ENCODE peak calls at places on chromosome 3, in seven cellular contexts. Z is tibial nerve; Q is astrocyte; N is aorta; P is OCI-LY7; S is endodermal cell; O is CD4-positive, alpha-beta T cell. U is an unnamed sample.

GRCh38 chr3:156478931-156479330 is 76.0 kb downstream of the SSR3 start:
- DNase-seq in N (no peak), Z (no peak), Q (no peak), O (no peak), S (no peak), P (no peak), U (no peak)

GRCh38 chr3:185896565-185896964 is 41.2 kb downstream of the TRA2B start:
- DNase-seq in Q (no peak), S (no peak), Z (no peak), P (no peak), N (no peak), O (no peak), U (no peak)

GRCh38 chr3:191500892-191501291 is 39.9 kb downstream of the PYDC2 start:
- DNase-seq in N (no peak), Z (no peak), O (no peak), S (no peak), Q (no peak), P (no peak), U (no peak)

GRCh38 chr3:41060106-41060505 is 139.2 kb upstream of the CTNNB1 start:
- DNase-seq in O (no peak), P (no peak), S (no peak), Q (no peak), Z (no peak), N (no peak), U (no peak)

GRCh38 chr3:72847282-72847681 is 963 bp downstream of the SHQ1 start:
- DNase-seq in P (peak; percentile 7), O (no peak), S (no peak), N (no peak), Z (no peak), Q (no peak), U (no peak)

GRCh38 chr3:186209810-186210752 is 101.2 kb upstream of the ETV5 start:
- DNase-seq in N (peak; percentile 70), Z (peak; percentile 35), S (peak; percentile 83), Q (peak; percentile 77), P (peak; percentile 46), O (no peak), U (peak; percentile 29)

GRCh38 chr3:9175421-9175820 is 74.0 kb downstream of the SRGAP3 start:
- DNase-seq in P (no peak), O (no peak), Z (no peak), S (no peak), Q (peak; percentile 20), N (no peak), U (no peak)

GRCh38 chr3:155018621-155019330 is 61.3 kb upstream of the MME start:
- DNase-seq in O (no peak), Q (no peak), P (peak; percentile 19), Z (no peak), S (no peak), N (no peak), U (no peak)

GRCh38 chr3:172177046-172177445 is 137.7 kb downstream of the FNDC3B start:
- DNase-seq in N (no peak), S (no peak), Q (peak; percentile 83), O (no peak), Z (no peak), P (no peak), U (no peak)

GRCh38 chr3:114449271-114450007 is 155.6 kb downstream of the TIGIT start:
- DNase-seq in N (no peak), O (no peak), Z (no peak), Q (no peak), P (peak; percentile 11), S (no peak), U (no peak)

GRCh38 chr3:143901105-143901504 is 52.8 kb upstream of the SLC9A9 start:
- DNase-seq in P (no peak), Z (no peak), O (no peak), N (no peak), Q (peak; percentile 76), S (no peak), U (no peak)

GRCh38 chr3:1962531-1963090 is 136.1 kb upstream of the CNTN4 start:
- DNase-seq in S (no peak), P (no peak), O (no peak), N (no peak), Z (no peak), Q (no peak), U (no peak)

GRCh38 chr3:75737831-75738493 is 47.4 kb downstream of the ZNF717 start:
- DNase-seq in S (no peak), Z (no peak), P (no peak), Q (peak; percentile 26), O (no peak), N (no peak), U (no peak)

GRCh38 chr3:153768559-153769469 is 352.4 kb upstream of the ARHGEF26 start:
- DNase-seq in Q (peak; percentile 39), P (peak; percentile 84), N (no peak), S (peak; percentile 77), O (peak; percentile 30), Z (no peak), U (peak; percentile 56)

GRCh38 chr3:39107056-39107873 is at the start of the genes GORASP1 and TTC21A:
- DNase-seq in P (peak; percentile 76), Q (peak; percentile 85), Z (peak; percentile 78), S (peak; percentile 93), N (peak; percentile 95), O (peak; percentile 46), U (peak; percentile 93)

GRCh38 chr3:14537590-14538450 is 2.3 kb downstream of the GRIP2 start:
- DNase-seq in S (peak; percentile 82), O (no peak), Q (no peak), P (peak; percentile 7), Z (no peak), N (peak; percentile 28), U (no peak)

DNA sequence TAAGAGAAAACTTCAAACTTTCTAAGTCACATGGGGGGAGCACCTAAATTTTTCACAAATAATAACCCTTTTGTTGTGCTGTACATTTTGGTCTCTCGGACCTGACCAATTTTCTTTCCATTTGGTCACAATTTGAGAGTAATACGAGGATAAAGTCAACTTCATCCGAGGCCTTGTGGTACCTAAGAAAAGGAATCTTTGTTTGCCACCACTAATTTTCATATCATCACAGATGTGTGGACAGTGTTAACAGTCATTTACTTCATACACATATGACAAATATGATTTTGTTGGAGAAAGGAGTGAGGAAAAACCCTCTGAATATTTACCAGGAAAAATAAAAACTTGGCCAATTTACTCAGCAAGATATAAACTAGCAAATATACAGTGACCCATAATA is 40.8 kb downstream of the VGLL4 start:
- DNase-seq in Q (no peak), P (peak; percentile 23), Z (no peak), O (no peak), S (no peak), N (no peak), U (no peak)
- H3K27ac ChIP-seq in Q (peak overlapping the region; percentile 93), P (peak overlapping the region; percentile 91), Z (peak overlapping the region; percentile 55), O (no peak overlapping the region), S (peak overlapping the region; percentile 22), N (peak overlapping the region; percentile 46), U (no peak overlapping the region)

GRCh38 chr3:184895350-184895749 is 83.4 kb downstream of the VPS8 start:
- DNase-seq in N (no peak), O (no peak), P (no peak), Z (no peak), Q (no peak), S (no peak), U (no peak)

GRCh38 chr3:184884359-184885017 is 72.5 kb downstream of the VPS8 start:
- DNase-seq in O (no peak), P (peak; percentile 37), S (no peak), N (no peak), Z (no peak), Q (no peak), U (no peak)

GRCh38 chr3:184885112-184885511 is 73.1 kb downstream of the VPS8 start:
- DNase-seq in S (no peak), Q (no peak), Z (no peak), O (no peak), P (no peak), N (no peak), U (no peak)

GRCh38 chr3:184894051-184894450 is 82.1 kb downstream of the VPS8 start:
- DNase-seq in N (no peak), Z (no peak), S (no peak), O (no peak), Q (no peak), P (no peak), U (no peak)

DNA sequence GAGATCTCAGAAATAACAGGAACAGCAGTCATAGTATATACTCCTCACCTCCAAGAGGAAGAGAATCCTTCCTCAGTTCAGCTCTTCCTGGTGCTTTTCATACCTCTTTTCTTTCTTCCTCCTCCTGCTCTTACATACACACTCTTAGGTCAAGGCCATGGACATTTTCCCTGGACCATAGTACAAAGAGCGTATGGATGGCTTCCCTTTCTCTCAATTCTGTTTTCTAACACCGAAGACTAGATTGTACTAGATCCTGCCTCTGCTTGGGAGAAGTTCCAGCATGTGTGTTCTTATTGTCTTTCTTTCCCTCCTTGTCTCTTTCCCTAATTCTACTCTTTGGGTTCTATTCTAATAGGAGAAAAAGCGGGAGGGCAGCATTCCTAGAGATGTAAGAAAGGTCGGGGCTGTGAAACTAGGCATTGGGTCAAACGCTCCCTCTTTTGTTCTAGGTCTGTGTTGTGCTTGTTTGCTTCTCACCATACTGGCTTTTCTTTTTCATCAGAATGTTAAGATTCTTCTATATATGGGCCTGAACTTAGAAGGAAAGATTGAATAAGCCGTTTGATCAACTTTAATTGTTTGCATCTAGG is 77.4 kb downstream of the VPS8 start:
- DNase-seq in S (peak; percentile 44), O (no peak), Q (no peak), N (no peak), Z (no peak), P (no peak), U (no peak)
- H3K27ac ChIP-seq in S (no peak overlapping the region), O (no peak overlapping the region), Q (no peak overlapping the region), N (no peak overlapping the region), Z (no peak overlapping the region), P (no peak overlapping the region), U (no peak overlapping the region)

GRCh38 chr3:10928396-10928960 is 64.1 kb upstream of the SLC6A1 start:
- DNase-seq in Z (no peak), Q (no peak), O (no peak), N (no peak), S (peak; percentile 41), P (no peak), U (no peak)

GRCh38 chr3:10932596-10932995 is 60.0 kb upstream of the SLC6A1 start:
- DNase-seq in N (no peak), O (no peak), Q (no peak), P (no peak), S (no peak), Z (no peak), U (no peak)

GRCh38 chr3:10928961-10929471 is 63.5 kb upstream of the SLC6A1 start:
- DNase-seq in Z (no peak), O (no peak), Q (no peak), P (no peak), N (no peak), S (peak; percentile 27), U (no peak)

GRCh38 chr3:10929978-10930620 is 62.4 kb upstream of the SLC6A1 start:
- DNase-seq in N (no peak), S (peak; percentile 21), Q (no peak), P (no peak), Z (no peak), O (no peak), U (no peak)

DNA sequence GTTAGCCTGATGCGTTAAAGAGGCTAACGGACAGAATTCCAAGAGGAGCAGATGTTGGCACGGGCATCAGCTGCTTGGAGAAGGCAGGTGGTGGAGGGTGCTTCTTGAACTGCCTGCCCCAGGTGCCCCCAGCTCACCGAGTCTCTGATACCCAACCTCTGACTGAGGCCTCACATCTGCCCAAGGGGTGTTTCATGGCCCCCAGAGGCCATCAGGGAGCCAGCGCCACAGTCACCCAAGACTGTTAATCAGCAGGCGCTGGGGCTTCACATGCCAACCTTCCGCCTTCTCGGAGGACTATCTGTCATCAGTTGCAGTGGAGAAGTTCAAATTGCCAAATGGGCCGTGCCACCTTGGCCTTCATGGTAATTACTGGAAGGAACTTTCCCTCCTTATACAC is 61.9 kb upstream of the SLC6A1 start:
- DNase-seq in Z (no peak), N (no peak), Q (no peak), S (no peak), O (no peak), P (no peak), U (no peak)
- H3K27ac ChIP-seq in Z (no peak overlapping the region), N (no peak overlapping the region), Q (no peak overlapping the region), S (no peak overlapping the region), O (no peak overlapping the region), P (no peak overlapping the region), U (no peak overlapping the region)

GRCh38 chr3:47377186-47377585 is 3.6 kb upstream of the PTPN23 start:
- DNase-seq in Z (no peak), O (no peak), Q (no peak), S (no peak), N (no peak), P (peak; percentile 17), U (no peak)
- H3K27ac ChIP-seq in Z (no peak overlapping the region), O (no peak overlapping the region), Q (no peak overlapping the region), S (no peak overlapping the region), N (no peak overlapping the region), P (no peak overlapping the region), U (no peak overlapping the region)

U was measured in colonic mucosa.